ENCODE peak calls at places on chromosomes 5 and 9, in five cellular contexts. S is uterus; J is right lobe of liver; X is H9; N is CD4-positive, alpha-beta T cell. G is an unnamed sample.

GRCh38 chr5:19928556-19929421 is 59.2 kb downstream of the CDH18 start:
- DNase-seq in J (no peak), N (no peak), X (no peak), S (no peak), G (no peak)

GRCh38 chr5:96203761-96204160 is 229.3 kb downstream of the PCSK1 start:
- DNase-seq in J (no peak), N (no peak), S (no peak), X (no peak), G (no peak)

GRCh38 chr9:22425551-22425950 is 21.1 kb upstream of the DMRTA1 start:
- DNase-seq in X (peak), J (no peak), N (no peak), S (no peak), G (no peak)

GRCh38 chr5:144237851-144238250 is 67.2 kb downstream of the KCTD16 start:
- DNase-seq in X (no peak), N (no peak), J (no peak), S (no peak), G (no peak)

GRCh38 chr9:124218438-124219289 is 39.1 kb upstream of the NEK6 start:
- DNase-seq in N (no peak), X (no peak), J (peak), S (no peak), G (no peak)

GRCh38 chr5:32325067-32325466 is 12.3 kb upstream of the MTMR12 start:
- DNase-seq in X (no peak), J (no peak), N (no peak), S (no peak), G (no peak)

GRCh38 chr5:35096209-35096608 is 48.5 kb upstream of the AGXT2 start:
- DNase-seq in X (no peak), N (no peak), S (no peak), J (no peak), G (no peak)

GRCh38 chr9:20197976-20198685 is 409.3 kb upstream of the SLC24A2 start:
- DNase-seq in S (no peak), X (peak), J (no peak), N (no peak), G (no peak)

GRCh38 chr9:26786571-26786970 is 106.0 kb downstream of the CAAP1 start:
- DNase-seq in J (no peak), N (no peak), X (peak), S (no peak), G (no peak)

GRCh38 chr9:95018099-95018927 is 291.8 kb downstream of the AOPEP start:
- DNase-seq in J (no peak), N (no peak), X (no peak), S (no peak), G (no peak)

GRCh38 chr5:76544268-76544926 is 78.8 kb downstream of the F2RL2 start:
- DNase-seq in J (peak), X (peak), S (no peak), N (peak), G (peak)
- TF ChIP-seq CTCF in J (peak), X (peak), S (no peak), N (peak), G (peak)

DNA sequence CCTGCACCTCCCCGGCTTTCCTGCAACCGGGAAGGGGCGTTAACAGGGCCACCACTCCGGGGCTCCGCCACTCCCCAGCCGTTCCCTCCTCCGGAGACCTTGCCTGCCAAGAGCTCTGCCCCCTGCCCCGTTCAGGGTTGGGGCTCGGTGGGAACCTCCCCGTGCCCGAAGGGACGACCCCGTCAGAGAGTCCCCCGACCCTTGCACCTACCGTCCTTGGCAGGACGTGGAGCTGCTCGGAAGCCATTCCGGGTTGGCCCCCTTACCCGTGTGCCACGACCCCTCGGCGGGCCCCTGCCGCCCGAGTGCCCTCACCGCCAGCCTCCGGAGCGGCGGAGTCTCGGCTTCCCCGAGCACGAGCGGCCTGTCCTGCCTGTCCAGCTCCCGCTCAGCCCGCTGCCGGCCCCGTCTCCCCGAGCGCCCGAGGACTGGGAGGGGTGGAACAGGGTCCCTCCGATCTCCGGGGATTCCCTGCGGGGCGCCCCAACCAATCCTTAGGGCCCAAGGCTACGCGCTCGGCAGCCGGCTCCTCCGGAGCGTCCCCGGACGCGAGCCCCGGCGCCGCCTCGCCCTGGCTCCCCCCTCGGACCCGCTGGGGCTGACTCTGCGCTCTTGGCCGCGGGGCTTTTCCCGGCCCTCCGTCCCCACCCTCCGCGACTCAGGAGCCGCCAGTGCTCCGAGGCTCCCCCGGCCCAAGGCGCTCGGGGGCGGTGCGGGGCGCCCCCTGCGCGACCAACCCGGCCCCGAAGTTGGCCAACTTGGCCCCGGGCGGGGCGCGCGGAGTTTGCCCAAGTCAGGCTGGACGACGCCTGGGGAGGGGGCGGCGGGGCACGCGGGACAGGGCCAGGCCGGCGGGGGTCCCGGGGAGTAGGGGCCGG is 721 bp downstream of the ADAMTS2 start:
- DNase-seq in S (no peak), N (no peak), X (no peak), J (peak), G (peak)
- TF ChIP-seq CTCF in S (no peak), N (no peak), X (peak), J (no peak), G (no peak)

DNA sequence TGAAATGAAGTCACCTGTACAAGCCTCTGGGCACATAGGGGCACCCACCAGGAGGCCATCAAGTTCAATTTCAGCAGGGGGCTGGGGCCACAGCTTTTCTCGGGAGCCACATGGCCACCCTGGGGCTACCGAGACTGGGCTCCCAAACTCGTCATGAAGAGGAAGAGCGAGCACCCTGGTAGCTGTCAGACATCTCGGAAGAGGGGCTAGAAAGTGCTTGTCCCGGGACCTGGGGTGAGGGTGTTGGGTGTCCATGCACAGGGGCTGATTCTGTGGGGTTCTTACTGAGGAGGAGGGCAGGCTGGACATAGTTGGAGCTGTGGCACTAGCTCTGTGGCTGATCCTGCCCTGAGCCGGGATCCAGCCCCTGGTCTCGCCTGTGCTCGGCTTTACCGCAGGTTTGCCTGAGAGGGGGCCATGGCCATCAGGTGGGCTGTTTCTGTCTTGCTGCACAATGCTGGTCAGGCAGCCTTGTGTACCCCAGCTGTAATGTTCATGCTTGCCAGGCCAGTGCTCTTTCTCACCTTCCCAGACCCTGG is 70.3 kb downstream of the PHF2 start:
- DNase-seq in S (no peak), N (peak), J (no peak), X (no peak), G (no peak)
- TF ChIP-seq CTCF in S (no peak), N (no peak), J (no peak), X (no peak), G (no peak)

DNA sequence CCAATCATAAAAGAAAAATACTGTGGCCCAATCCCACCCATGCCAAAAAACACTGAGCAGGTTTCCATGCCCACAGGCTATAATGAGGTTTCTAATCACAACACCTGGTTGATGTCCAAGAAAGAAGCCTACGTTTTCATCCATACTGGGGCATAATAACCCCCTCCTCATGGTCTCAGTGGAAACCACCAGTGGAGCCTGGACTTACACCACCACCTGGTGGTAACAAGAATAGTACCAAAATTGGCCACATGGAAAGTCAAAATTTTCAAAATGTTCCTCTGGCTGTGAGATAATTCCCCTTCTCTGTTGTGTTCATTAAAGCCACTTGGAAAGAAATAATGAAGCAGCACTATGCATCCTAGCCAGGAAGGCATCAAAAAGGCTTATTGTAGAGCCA is 687.3 kb upstream of the ST8SIA4 start:
- DNase-seq in J (no peak), X (no peak), S (no peak), N (no peak), G (no peak)
- TF ChIP-seq CTCF in J (no peak), X (peak), S (no peak), N (no peak), G (peak)

GRCh38 chr9:127792417-127793031 is 6.7 kb downstream of the CDK9 start:
- DNase-seq in J (no peak), N (no peak), S (no peak), X (no peak), G (no peak)

GRCh38 chr9:127793093-127793708 is 7.4 kb downstream of the CDK9 start:
- DNase-seq in J (no peak), S (no peak), N (no peak), X (no peak), G (no peak)

GRCh38 chr9:127796225-127796813 is 6.4 kb upstream of the FPGS start:
- DNase-seq in N (no peak), J (peak), S (peak), X (no peak), G (no peak)

GRCh38 chr9:127796899-127797370 is 5.7 kb upstream of the FPGS start:
- DNase-seq in S (no peak), N (no peak), X (no peak), J (no peak), G (no peak)

GRCh38 chr9:127794001-127794791 is 8.4 kb downstream of the CDK9 start:
- DNase-seq in N (no peak), J (peak), S (no peak), X (no peak), G (no peak)
- TF ChIP-seq CTCF in N (no peak), J (no peak), S (no peak), X (no peak), G (no peak)

DNA sequence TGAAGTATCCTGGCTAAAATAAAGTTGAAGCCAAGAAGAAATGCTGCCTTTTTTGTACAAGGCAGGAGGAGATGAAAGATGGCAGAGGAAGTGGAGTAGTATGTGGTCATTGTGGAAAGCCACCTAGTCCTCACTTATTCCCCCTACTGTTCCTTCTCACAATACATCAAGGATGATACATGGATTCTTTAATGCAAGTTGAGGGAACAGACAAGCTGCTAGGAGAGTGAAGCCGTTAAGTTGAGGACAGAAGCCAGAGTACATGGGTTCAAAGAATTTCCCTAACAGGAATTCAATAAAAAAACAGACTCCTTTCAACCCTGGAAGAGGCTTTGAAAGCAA is 73.8 kb downstream of the MRPS27 start:
- DNase-seq in N (no peak), X (no peak), S (no peak), J (no peak), G (no peak)
- TF ChIP-seq CTCF in N (no peak), X (no peak), S (no peak), J (no peak), G (no peak)